ENCODE peak calls at places on chromosome 1, in eight cellular contexts. U is fibroblast of lung, A is stomach, O is GM12878, T is A549, F is endodermal cell, V is hepatocyte, G is HCT116. K is an unnamed sample.

GRCh38 chr1:150165622-150166612 is 16.2 kb downstream of the PLEKHO1 start:
- DNase-seq in U (peak; percentile 46), A (peak; percentile 53), O (no peak), T (peak; percentile 42), F (peak; percentile 90), V (peak; percentile 55), G (peak; percentile 18), K (no peak)

GRCh38 chr1:110007458-110007857 is 22.9 kb downstream of the AHCYL1 start:
- DNase-seq in U (no peak), A (no peak), O (no peak), T (no peak), F (no peak), V (no peak), G (no peak), K (no peak)

GRCh38 chr1:201530741-201531521 is 8.0 kb upstream of the NAV1 start:
- DNase-seq in U (peak; percentile 82), A (peak; percentile 67), O (no peak), T (peak; percentile 75), F (peak; percentile 94), V (peak; percentile 90), G (peak; percentile 45), K (no peak)

GRCh38 chr1:156860639-156861423 is at the start of gene NTRK1:
- DNase-seq in U (peak; percentile 30), A (peak; percentile 29), O (no peak), T (peak; percentile 21), F (peak; percentile 81), V (peak; percentile 61), G (no peak), K (no peak)

GRCh38 chr1:205317311-205317917 is 4.1 kb downstream of the NUAK2 start:
- DNase-seq in U (peak; percentile 59), A (peak; percentile 96), O (no peak), T (peak; percentile 82), F (no peak), V (peak; percentile 87), G (no peak), K (peak; percentile 95)

GRCh38 chr1:26027716-26028489 is 6.3 kb downstream of the EXTL1 start:
- DNase-seq in U (peak; percentile 16), A (no peak), O (no peak), T (no peak), F (no peak), V (no peak), G (no peak), K (no peak)

GRCh38 chr1:109926662-109927300 is 16.1 kb downstream of the CSF1 start:
- DNase-seq in U (peak; percentile 74), A (peak; percentile 25), O (no peak), T (no peak), F (peak; percentile 22), V (no peak), G (no peak), K (peak; percentile 13)

GRCh38 chr1:111755321-111756123 is at the start of gene DDX20:
- DNase-seq in U (peak; percentile 97), A (peak; percentile 92), O (peak; percentile 80), T (peak; percentile 93), F (peak; percentile 96), V (peak; percentile 98), G (peak; percentile 92), K (peak; percentile 88)

GRCh38 chr1:226990133-226990716 is 50.1 kb downstream of the COQ8A start:
- DNase-seq in U (no peak), A (no peak), O (no peak), T (no peak), F (no peak), V (peak; percentile 69), G (no peak), K (peak; percentile 42)

GRCh38 chr1:220255204-220255603 is 17.0 kb downstream of the RAB3GAP2 start:
- DNase-seq in U (no peak), A (no peak), O (no peak), T (no peak), F (no peak), V (no peak), G (no peak), K (no peak)

GRCh38 chr1:205515781-205516253 is 11.3 kb downstream of the CDK18 start:
- DNase-seq in U (no peak), A (no peak), O (no peak), T (no peak), F (peak; percentile 77), V (peak; percentile 39), G (no peak), K (no peak)

GRCh38 chr1:58397187-58397820 is 149.2 kb downstream of the OMA1 start:
- DNase-seq in U (peak; percentile 94), A (no peak), O (no peak), T (peak; percentile 5), F (no peak), V (peak; percentile 17), G (no peak), K (no peak)

GRCh38 chr1:247100676-247101279 is 3.4 kb downstream of the ZNF669 start:
- DNase-seq in U (no peak), A (no peak), O (no peak), T (no peak), F (no peak), V (no peak), G (no peak), K (no peak)

GRCh38 chr1:247102381-247102780 is 1.8 kb downstream of the ZNF669 start:
- DNase-seq in U (peak; percentile 57), A (no peak), O (no peak), T (no peak), F (no peak), V (no peak), G (no peak), K (no peak)

GRCh38 chr1:247096544-247096943 is 7.6 kb downstream of the ZNF669 start:
- DNase-seq in U (no peak), A (no peak), O (no peak), T (no peak), F (no peak), V (no peak), G (no peak), K (no peak)

GRCh38 chr1:247096112-247096511 is 8.0 kb downstream of the ZNF669 start:
- DNase-seq in U (no peak), A (no peak), O (no peak), T (no peak), F (no peak), V (no peak), G (no peak), K (no peak)

DNA sequence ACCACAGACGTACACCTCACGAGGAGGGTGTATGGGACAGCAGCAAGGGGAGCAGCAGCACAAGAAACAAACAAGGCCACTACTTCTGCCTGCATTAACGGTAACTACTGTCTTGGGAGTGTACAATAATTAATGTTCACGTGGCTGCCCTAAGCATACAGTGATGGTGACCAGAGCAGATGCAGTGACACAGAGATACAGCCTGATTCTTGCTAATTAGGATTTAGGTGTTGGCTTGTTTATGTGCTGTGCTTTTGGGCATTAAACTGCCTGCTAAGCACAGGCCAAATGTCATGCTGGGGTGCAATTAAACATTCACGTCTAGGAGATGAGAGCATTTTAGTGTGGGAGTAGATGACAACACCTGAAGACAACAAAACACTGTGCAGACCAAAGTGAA is 7.2 kb downstream of the ZNF669 start:
- DNase-seq in U (no peak), A (no peak), O (no peak), T (no peak), F (no peak), V (no peak), G (no peak), K (no peak)
- H3K9me3 ChIP-seq in U (peaks cover 6% of the 10 kb centered on the region), A (peaks cover 53% of the 10 kb centered on the region), O (peaks cover 20% of the 10 kb centered on the region), T (peaks cover 72% of the 10 kb centered on the region), F (peaks cover 34% of the 10 kb centered on the region), V (peaks cover 22% of the 10 kb centered on the region), G (peaks cover 17% of the 10 kb centered on the region), K (peaks cover 4% of the 10 kb centered on the region)

GRCh38 chr1:217494767-217495166 is 136.1 kb downstream of the GPATCH2 start:
- DNase-seq in U (no peak), A (no peak), O (peak; percentile 26), T (no peak), F (no peak), V (no peak), G (no peak), K (no peak)

GRCh38 chr1:217495249-217495648 is 135.6 kb downstream of the GPATCH2 start:
- DNase-seq in U (no peak), A (no peak), O (peak; percentile 23), T (no peak), F (no peak), V (no peak), G (no peak), K (no peak)

GRCh38 chr1:217493290-217493689 is 137.6 kb downstream of the GPATCH2 start:
- DNase-seq in U (peak; percentile 11), A (no peak), O (no peak), T (peak; percentile 30), F (no peak), V (no peak), G (no peak), K (no peak)

GRCh38 chr1:217498209-217498608 is 132.7 kb downstream of the GPATCH2 start:
- DNase-seq in U (no peak), A (no peak), O (no peak), T (no peak), F (no peak), V (no peak), G (no peak), K (no peak)
- TF ChIP-seq CTCF in U (no peak), A (no peak), O (no peak), T (no peak), F (no peak), V (no peak), G (no peak), K (no peak)

DNA sequence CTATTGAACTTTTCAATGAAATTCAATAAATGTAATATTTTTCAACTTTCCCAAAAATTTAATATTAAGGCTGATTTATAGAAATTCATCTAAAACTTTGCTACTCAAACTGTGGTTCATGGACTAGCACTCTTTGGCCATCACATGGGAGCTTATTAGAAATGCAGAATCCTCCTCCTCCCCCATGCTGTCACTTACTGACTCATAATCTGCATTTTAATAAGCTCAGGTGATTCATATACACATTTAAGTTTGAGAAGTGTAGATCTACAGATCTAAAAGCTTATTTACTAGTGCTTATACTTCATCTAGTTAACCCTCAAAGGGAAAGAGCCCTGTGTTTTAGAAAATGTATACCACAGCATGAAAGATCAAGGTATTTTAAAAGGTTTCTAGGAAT is 84.3 kb downstream of the HS2ST1 start:
- DNase-seq in U (peak; percentile 37), A (no peak), O (no peak), T (no peak), F (no peak), V (no peak), G (no peak), K (no peak)
- H3K4me1 ChIP-seq in U (no peaks in the 10 kb centered on the region), A (no peaks in the 10 kb centered on the region), O (no peaks in the 10 kb centered on the region), T (peaks cover 6% of the 10 kb centered on the region), F (no peaks in the 10 kb centered on the region), V (peaks cover 8% of the 10 kb centered on the region), G (no peaks in the 10 kb centered on the region), K (no peaks in the 10 kb centered on the region)

GRCh38 chr1:152855661-152856060 is 4.1 kb upstream of the LCE7A start:
- DNase-seq in U (no peak), A (no peak), O (no peak), T (no peak), F (no peak), V (no peak), G (no peak), K (no peak)
- H3K9me3 ChIP-seq in U (no peaks in the 10 kb centered on the region), A (no peaks in the 10 kb centered on the region), O (no peaks in the 10 kb centered on the region), T (no peaks in the 10 kb centered on the region), F (peaks cover 66% of the 10 kb centered on the region), V (peaks cover 4% of the 10 kb centered on the region), G (no peaks in the 10 kb centered on the region), K (no peaks in the 10 kb centered on the region)

K was measured in pancreas.